ENCODE peak calls at places on chromosomes 6 and 20, in five cellular contexts. J is brain microvascular endothelial cell, Z is astrocyte of the spinal cord, F is skeletal muscle cell, Q is GM23248. R is an unnamed sample.

GRCh38 chr20:14950633-14951032 is 613.2 kb upstream of the FLRT3 start:
- DNase-seq in J (no peak), Z (no peak), F (no peak), Q (no peak), R (no peak)

GRCh38 chr6:4905858-4906257 is 98.0 kb downstream of the RPP40 start:
- DNase-seq in J (no peak), Z (no peak), F (no peak), Q (no peak), R (no peak)

GRCh38 chr6:111551521-111552231 is 54.0 kb downstream of the TRAF3IP2 start:
- DNase-seq in J (no peak), Z (no peak), F (no peak), Q (no peak), R (no peak)

GRCh38 chr6:158793432-158793831 is 25.7 kb downstream of the EZR start:
- DNase-seq in J (peak; percentile 56), Z (peak; percentile 50), F (no peak), Q (peak; percentile 66), R (no peak)

GRCh38 chr6:140320081-140320798 is 945.8 kb upstream of the CITED2 start:
- DNase-seq in J (no peak), Z (peak; percentile 20), F (no peak), Q (no peak), R (no peak)

GRCh38 chr6:31834367-31834703 is 6.8 kb downstream of the HSPA1B start:
- DNase-seq in J (peak; percentile 73), Z (no peak), F (peak; percentile 55), Q (peak; percentile 95), R (peak; percentile 62)

GRCh38 chr6:11700118-11700718 is 78.4 kb downstream of the ADTRP start:
- DNase-seq in J (no peak), Z (peak; percentile 76), F (no peak), Q (peak; percentile 80), R (no peak)

GRCh38 chr20:840503-840857 is 7.0 kb downstream of the FAM110A start:
- DNase-seq in J (no peak), Z (no peak), F (no peak), Q (no peak), R (no peak)

GRCh38 chr20:53608456-53609413 is 15.1 kb upstream of the ZNF217 start:
- DNase-seq in J (no peak), Z (peak; percentile 33), F (no peak), Q (peak; percentile 34), R (no peak)

GRCh38 chr6:57173056-57173885 is 1.1 kb downstream of the BAG2 start:
- DNase-seq in J (no peak), Z (peak; percentile 47), F (no peak), Q (peak; percentile 60), R (no peak)

GRCh38 chr6:92690997-92691599 is 728.3 kb downstream of the EPHA7 start:
- DNase-seq in J (no peak), Z (peak; percentile 22), F (no peak), Q (no peak), R (no peak)

GRCh38 chr6:1778693-1779235 is 169.0 kb downstream of the FOXC1 start:
- DNase-seq in J (no peak), Z (no peak), F (no peak), Q (no peak), R (no peak)

GRCh38 chr20:11186301-11187008 is 512.7 kb upstream of the JAG1 start:
- DNase-seq in J (no peak), Z (no peak), F (no peak), Q (peak; percentile 32), R (no peak)

GRCh38 chr6:135883045-135883444 is 31.5 kb downstream of the PDE7B start:
- DNase-seq in J (no peak), Z (no peak), F (peak; percentile 38), Q (no peak), R (no peak)

GRCh38 chr6:4586469-4586859 is 189.7 kb upstream of the CDYL start:
- DNase-seq in J (no peak), Z (no peak), F (no peak), Q (no peak), R (no peak)

GRCh38 chr6:63941747-63942470 is 306.3 kb downstream of the PHF3 start:
- DNase-seq in J (no peak), Z (no peak), F (no peak), Q (no peak), R (no peak)

GRCh38 chr6:654136-654535 is 2.8 kb downstream of the HUS1B start:
- DNase-seq in J (no peak), Z (no peak), F (no peak), Q (no peak), R (no peak)

GRCh38 chr20:32215729-32216128 is 8.0 kb downstream of the POFUT1 start:
- DNase-seq in J (no peak), Z (no peak), F (no peak), Q (no peak), R (no peak)

GRCh38 chr6:40893021-40893420 is 146.0 kb downstream of the UNC5CL start:
- DNase-seq in J (no peak), Z (no peak), F (no peak), Q (no peak), R (no peak)

GRCh38 chr6:40896696-40897095 is 142.3 kb downstream of the UNC5CL start:
- DNase-seq in J (no peak), Z (no peak), F (no peak), Q (no peak), R (no peak)

GRCh38 chr6:40897390-40898003 is 141.5 kb downstream of the UNC5CL start:
- DNase-seq in J (no peak), Z (no peak), F (no peak), Q (no peak), R (no peak)

GRCh38 chr6:40898073-40898472 is 140.9 kb downstream of the UNC5CL start:
- DNase-seq in J (no peak), Z (no peak), F (no peak), Q (no peak), R (no peak)

GRCh38 chr6:40894962-40895799 is 143.8 kb downstream of the UNC5CL start:
- DNase-seq in J (peak; percentile 43), Z (peak; percentile 39), F (no peak), Q (peak; percentile 81), R (no peak)
- H3K4me3 ChIP-seq in J (no peak overlapping the region), Z (no peak overlapping the region), F (no peak overlapping the region), Q (no peak overlapping the region), R (no peak overlapping the region)

GRCh38 chr20:48720256-48721020 is 107.4 kb downstream of the PREX1 start:
- DNase-seq in J (no peak), Z (no peak), F (no peak), Q (peak; percentile 34), R (no peak)

GRCh38 chr20:48721324-48722001 is 106.3 kb downstream of the PREX1 start:
- DNase-seq in J (no peak), Z (peak; percentile 19), F (no peak), Q (no peak), R (no peak)

GRCh38 chr20:48717959-48718223 is 109.9 kb downstream of the PREX1 start:
- DNase-seq in J (no peak), Z (no peak), F (no peak), Q (no peak), R (no peak)

GRCh38 chr20:48718914-48719578 is 108.8 kb downstream of the PREX1 start:
- DNase-seq in J (no peak), Z (no peak), F (no peak), Q (no peak), R (no peak)

DNA sequence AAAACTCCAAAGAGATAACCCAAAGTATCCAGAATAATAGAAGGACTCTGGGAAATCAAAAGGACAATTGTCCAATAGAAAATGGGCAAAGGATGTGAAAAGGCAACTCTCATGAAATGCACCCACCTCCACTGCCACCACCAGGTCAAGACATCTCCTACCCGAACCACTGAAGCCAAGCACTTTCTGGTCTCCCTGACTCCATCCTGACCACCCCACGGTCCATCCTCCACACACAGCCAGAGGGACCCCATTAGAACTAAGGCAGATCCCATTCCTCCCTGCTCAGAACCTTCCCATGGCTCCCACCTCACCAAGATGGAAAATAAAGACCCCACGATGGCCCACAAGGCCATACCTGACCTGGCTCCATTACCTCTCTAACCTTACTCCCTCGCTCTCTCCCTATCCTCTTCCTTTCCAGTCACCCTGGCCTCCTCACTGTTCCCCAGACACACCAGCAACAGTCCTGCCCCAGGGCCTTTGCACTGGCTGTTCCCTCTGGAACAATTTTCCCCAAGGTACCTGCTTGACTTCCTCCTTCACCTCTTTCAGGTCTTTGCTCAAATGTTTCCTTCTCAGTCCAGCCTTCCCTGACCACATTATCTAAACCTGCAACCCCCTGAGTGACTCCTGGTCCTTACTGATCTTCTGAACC is 108.1 kb downstream of the PREX1 start:
- DNase-seq in J (no peak), Z (no peak), F (no peak), Q (no peak), R (no peak)
- H3K4me3 ChIP-seq in J (no peak overlapping the region), Z (no peak overlapping the region), F (no peak overlapping the region), Q (no peak overlapping the region), R (no peak overlapping the region)

DNA sequence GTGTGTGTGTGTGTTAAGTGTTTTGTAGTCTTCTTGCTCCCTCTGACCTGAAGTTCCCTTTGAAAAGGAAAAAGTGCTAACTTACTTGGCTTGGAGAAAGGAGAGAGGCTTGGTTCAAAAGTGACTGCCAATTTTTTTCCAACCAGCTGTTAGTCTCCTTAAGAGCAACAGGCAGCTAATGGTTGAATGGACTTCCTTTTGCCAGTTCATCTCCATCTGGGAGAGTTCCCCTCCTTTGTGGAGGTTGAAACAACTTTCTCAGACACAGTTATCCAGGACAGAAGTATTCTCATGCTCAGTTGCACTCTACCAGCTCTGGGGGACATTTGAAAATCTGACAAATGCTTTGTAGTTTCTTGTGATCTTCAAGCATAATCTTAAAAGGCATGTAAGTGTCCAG is 4.5 kb downstream of the RIPOR2 start:
- DNase-seq in J (no peak), Z (peak; percentile 36), F (no peak), Q (peak; percentile 18), R (no peak)
- H3K4me3 ChIP-seq in J (no peak overlapping the region), Z (no peak overlapping the region), F (no peak overlapping the region), Q (no peak overlapping the region), R (no peak overlapping the region)

GRCh38 chr6:13924949-13925881 is at the start of gene RNF182:
- DNase-seq in J (no peak), Z (no peak), F (no peak), Q (peak; percentile 16), R (no peak)

GRCh38 chr6:13923527-13924145 is 1.1 kb upstream of the RNF182 start:
- DNase-seq in J (peak; percentile 74), Z (peak; percentile 85), F (peak; percentile 75), Q (peak; percentile 86), R (no peak)

GRCh38 chr6:13926378-13926777 is 1.6 kb downstream of the RNF182 start:
- DNase-seq in J (no peak), Z (no peak), F (no peak), Q (no peak), R (no peak)

GRCh38 chr6:13922750-13923149 is 2.0 kb upstream of the RNF182 start:
- DNase-seq in J (no peak), Z (no peak), F (no peak), Q (no peak), R (no peak)

DNA sequence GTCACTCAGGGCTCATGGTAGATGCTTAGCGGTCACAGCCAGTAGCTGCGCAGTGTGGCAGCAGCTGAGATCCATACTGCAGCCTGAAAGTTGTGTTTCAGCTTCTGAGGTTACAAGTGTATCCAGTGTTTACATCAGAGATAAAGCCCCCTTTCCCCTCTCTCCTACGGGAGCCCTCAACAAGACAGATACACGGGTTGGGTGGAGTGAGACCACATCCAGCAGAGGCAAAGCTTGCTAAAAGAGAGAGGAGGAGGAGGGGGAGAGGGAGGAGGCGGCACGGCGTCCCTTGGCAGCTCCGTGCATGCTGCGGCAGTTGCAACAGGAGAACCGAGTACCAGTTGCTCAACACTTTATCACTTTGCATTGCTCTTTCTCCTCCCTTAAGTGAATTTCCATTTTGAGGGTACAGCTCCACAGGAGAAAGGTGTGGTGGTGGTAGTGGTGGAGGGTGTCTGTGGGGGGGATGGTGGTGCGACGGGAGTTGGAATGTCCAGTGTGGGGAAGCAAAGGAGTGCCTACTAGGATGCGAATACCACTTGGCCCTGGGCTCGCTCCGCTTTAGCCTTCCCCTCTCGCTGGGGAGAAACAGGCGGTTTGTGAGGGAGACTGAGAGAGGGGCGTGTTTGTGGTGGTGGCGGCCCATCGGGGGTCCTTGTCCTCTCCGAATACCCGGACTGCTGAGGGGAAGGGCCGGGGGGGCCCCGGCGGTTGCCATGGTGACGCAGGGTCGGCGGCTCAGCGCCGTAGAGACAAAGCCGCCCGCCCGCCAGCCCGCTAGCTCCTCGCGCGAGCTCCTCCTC is 405 bp upstream of the RNF182 start:
- DNase-seq in J (peak; percentile 34), Z (peak; percentile 68), F (no peak), Q (peak; percentile 84), R (no peak)
- H3K4me3 ChIP-seq in J (peak overlapping the region; percentile 71), Z (peak overlapping the region; percentile 56), F (peak overlapping the region; percentile 63), Q (peak overlapping the region; percentile 83), R (peak overlapping the region; percentile 39)